ENCODE peak calls at places on chromosomes 11 and 22, in five cellular contexts. V, A, Y, O and L are unnamed samples.
A peak's percentile ranks its signal among the peaks of the same experiment; 100 is the strongest.

GRCh38 chr11:126433989-126434949 is 78.8 kb downstream of the ST3GAL4 start:
- DNase-seq in V (no peak), A (no peak), Y (no peak), O (no peak), L (no peak)

GRCh38 chr11:134701564-134702165 is 289.6 kb upstream of the B3GAT1 start:
- DNase-seq in V (no peak), A (no peak), Y (no peak), O (no peak), L (no peak)

GRCh38 chr11:7965386-7965785 is at the start of gene NLRP10:
- DNase-seq in V (no peak), A (peak; percentile 94), Y (no peak), O (no peak), L (no peak)

GRCh38 chr22:50610581-50610980 is 10.0 kb downstream of the MAPK8IP2 start:
- DNase-seq in V (no peak), A (no peak), Y (no peak), O (no peak), L (no peak)

GRCh38 chr22:24981656-24982055 is 29.1 kb downstream of the KIAA1671 start:
- DNase-seq in V (no peak), A (no peak), Y (no peak), O (no peak), L (no peak)

GRCh38 chr22:32644252-32645100 is 157.0 kb upstream of the TIMP3 start:
- DNase-seq in V (peak; percentile 68), A (peak; percentile 12), Y (peak; percentile 9), O (peak; percentile 54), L (peak; percentile 54)

GRCh38 chr11:104148074-104148473 is 15.9 kb downstream of the PDGFD start:
- DNase-seq in V (no peak), A (peak; percentile 74), Y (no peak), O (no peak), L (no peak)

GRCh38 chr11:61532136-61533038 is 23.8 kb downstream of the LRRC10B start:
- DNase-seq in V (no peak), A (peak; percentile 44), Y (peak; percentile 28), O (no peak), L (peak; percentile 40)

GRCh38 chr11:94521684-94522083 is 9.4 kb downstream of the C11orf97 start:
- DNase-seq in V (no peak), A (peak; percentile 70), Y (no peak), O (no peak), L (no peak)

GRCh38 chr22:17131686-17132085 is 10.5 kb upstream of the TMEM121B start:
- DNase-seq in V (no peak), A (no peak), Y (no peak), O (no peak), L (no peak)

GRCh38 chr11:37451903-37452302 is 853.9 kb upstream of the RAG2 start:
- DNase-seq in V (no peak), A (no peak), Y (no peak), O (no peak), L (no peak)

GRCh38 chr11:62694455-62695167 is 5.3 kb upstream of the LRRN4CL start:
- DNase-seq in V (peak; percentile 93), A (peak; percentile 89), Y (peak; percentile 75), O (peak; percentile 70), L (peak; percentile 81)

GRCh38 chr11:133127746-133128145 is 404.6 kb downstream of the OPCML start:
- DNase-seq in V (no peak), A (no peak), Y (no peak), O (no peak), L (no peak)

GRCh38 chr22:44692662-44693007 is 9.4 kb upstream of the PRR5 start:
- DNase-seq in V (no peak), A (no peak), Y (no peak), O (no peak), L (no peak)

GRCh38 chr22:19066531-19067271 is 55.5 kb downstream of the DGCR2 start:
- DNase-seq in V (peak; percentile 72), A (peak; percentile 89), Y (no peak), O (no peak), L (no peak)

GRCh38 chr11:128342511-128343133 is 244.7 kb downstream of the ETS1 start:
- DNase-seq in V (peak; percentile 76), A (peak; percentile 88), Y (no peak), O (peak; percentile 38), L (peak; percentile 74)

GRCh38 chr22:43511276-43511910 is 99.6 kb downstream of the MPPED1 start:
- DNase-seq in V (no peak), A (no peak), Y (no peak), O (no peak), L (no peak)

GRCh38 chr11:50080256-50080655 is 47.6 kb downstream of the OR4C45 start:
- DNase-seq in V (no peak), A (no peak), Y (no peak), O (no peak), L (no peak)

GRCh38 chr22:20803696-20804324 is 29.9 kb downstream of the SERPIND1 start:
- DNase-seq in V (no peak), A (peak; percentile 47), Y (peak; percentile 18), O (no peak), L (no peak)

GRCh38 chr11:63793163-63793562 is 20.1 kb upstream of the SPINDOC start:
- DNase-seq in V (no peak), A (no peak), Y (no peak), O (no peak), L (no peak)

GRCh38 chr22:27019827-27020226 is 362.4 kb downstream of the MIAT start:
- DNase-seq in V (no peak), A (no peak), Y (no peak), O (no peak), L (no peak)
- H3K27ac ChIP-seq in V (no peak overlapping the region), A (no peak overlapping the region), Y (no peak overlapping the region), O (no peak overlapping the region), L (no peak overlapping the region)

GRCh38 chr11:85423331-85423730 is 203.8 kb downstream of the DLG2 start:
- DNase-seq in V (no peak), A (no peak), Y (no peak), O (no peak), L (no peak)

GRCh38 chr11:85423794-85424193 is 203.3 kb downstream of the DLG2 start:
- DNase-seq in V (no peak), A (no peak), Y (no peak), O (no peak), L (no peak)
- H3K36me3 ChIP-seq in V (no peaks in the 10 kb centered on the region), A (no peaks in the 10 kb centered on the region), Y (no peaks in the 10 kb centered on the region), O (no peaks in the 10 kb centered on the region), L (no peaks in the 10 kb centered on the region)

DNA sequence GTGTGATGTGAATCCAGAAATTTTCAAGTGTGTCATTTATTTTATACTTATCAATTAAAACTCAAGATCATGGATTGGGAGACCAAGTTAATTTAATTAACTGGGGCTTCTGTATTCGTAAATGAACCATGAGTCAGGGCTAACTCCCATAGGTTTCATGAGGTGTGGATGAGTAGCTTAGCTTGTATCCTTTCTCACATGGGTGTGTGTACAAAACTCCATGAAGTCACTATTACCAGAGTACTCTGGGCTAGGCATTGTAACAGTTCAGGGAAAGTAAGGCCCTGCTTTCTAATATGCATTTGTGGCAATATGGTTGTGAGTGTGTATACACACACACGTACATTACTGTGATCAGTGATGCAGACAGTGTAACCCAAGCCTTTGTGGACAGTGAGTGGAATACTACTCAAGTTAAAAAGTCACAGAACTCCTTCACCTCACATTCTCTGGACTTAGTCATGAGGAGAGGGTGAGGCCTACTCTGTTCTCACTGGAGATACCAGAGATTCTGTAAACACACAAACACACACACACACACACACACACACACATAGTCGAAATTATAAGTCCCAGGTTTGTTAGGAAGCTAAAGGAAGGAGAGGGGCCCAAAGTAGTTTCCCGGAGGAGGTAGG is 3.5 kb downstream of the CNTF start:
- DNase-seq in V (no peak), A (peak; percentile 52), Y (no peak), O (no peak), L (no peak)
- H3K4me1 ChIP-seq in V (peaks cover 19% of the 10 kb centered on the region), A (peaks cover 65% of the 10 kb centered on the region), Y (peaks cover 4% of the 10 kb centered on the region), O (peaks cover 42% of the 10 kb centered on the region), L (peaks cover 17% of the 10 kb centered on the region)

DNA sequence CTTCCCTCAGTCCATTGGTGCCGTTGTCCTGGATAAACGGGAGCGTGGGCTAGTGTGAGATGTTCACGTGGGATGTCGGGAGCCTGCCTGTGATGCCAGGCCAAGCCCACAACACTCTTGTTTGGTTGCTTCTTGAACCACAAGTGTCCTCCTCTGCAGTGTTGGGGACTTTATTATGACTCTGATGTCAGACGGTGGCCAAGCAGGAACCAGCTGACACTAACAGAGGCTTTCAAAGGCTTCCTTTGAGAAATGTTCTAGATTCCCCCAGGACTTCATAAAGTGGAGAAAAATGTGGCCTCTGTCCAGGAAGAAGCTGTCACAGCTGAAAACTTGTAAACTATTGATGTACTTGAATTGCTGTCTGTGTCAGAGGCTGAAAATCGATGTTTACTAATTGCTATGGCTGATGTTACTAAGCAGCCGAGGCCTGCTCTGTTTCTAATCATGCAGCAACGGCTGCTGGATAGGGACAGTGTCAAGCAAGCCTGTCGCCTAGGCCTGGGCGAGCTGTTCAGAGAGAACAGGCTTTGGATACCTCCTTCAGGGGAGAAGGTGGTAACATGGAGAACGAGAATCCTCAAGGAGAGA is 131.7 kb downstream of the TBC1D22A start:
- DNase-seq in V (no peak), A (peak; percentile 40), Y (no peak), O (no peak), L (no peak)
- H3K27ac ChIP-seq in V (no peak overlapping the region), A (no peak overlapping the region), Y (no peak overlapping the region), O (peak overlapping the region; percentile 65), L (no peak overlapping the region)

GRCh38 chr11:120473486-120473885 is 38.1 kb upstream of the GRIK4 start:
- DNase-seq in V (no peak), A (no peak), Y (no peak), O (no peak), L (no peak)
- H3K36me3 ChIP-seq in V (peaks cover 100% of the 10 kb centered on the region), A (peaks cover 60% of the 10 kb centered on the region), Y (peaks cover 21% of the 10 kb centered on the region), O (peaks cover 99% of the 10 kb centered on the region), L (peaks cover 8% of the 10 kb centered on the region)

DNA sequence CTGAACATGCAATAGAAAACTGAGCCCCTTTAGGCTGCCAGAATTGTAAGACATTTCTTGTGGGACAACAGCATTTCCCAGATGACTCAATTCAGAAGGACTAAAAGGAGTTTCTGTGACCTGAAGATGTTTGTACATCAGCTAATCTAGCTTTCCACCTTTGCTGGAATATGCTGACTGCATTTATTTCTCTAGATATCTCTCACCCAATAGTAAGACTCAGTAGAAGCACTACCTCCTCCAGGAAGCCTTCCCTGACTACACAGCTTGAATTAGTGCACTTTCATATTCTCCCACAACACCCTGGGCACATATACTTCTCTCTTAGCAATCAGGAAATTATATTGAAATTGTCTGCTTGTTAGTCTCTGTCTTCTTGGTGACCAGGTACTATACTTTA is 98.1 kb upstream of the BLID start:
- DNase-seq in V (no peak), A (no peak), Y (no peak), O (no peak), L (no peak)
- H3K4me1 ChIP-seq in V (peaks cover 25% of the 10 kb centered on the region), A (peaks cover 47% of the 10 kb centered on the region), Y (no peaks in the 10 kb centered on the region), O (peaks cover 34% of the 10 kb centered on the region), L (peaks cover 5% of the 10 kb centered on the region)

DNA sequence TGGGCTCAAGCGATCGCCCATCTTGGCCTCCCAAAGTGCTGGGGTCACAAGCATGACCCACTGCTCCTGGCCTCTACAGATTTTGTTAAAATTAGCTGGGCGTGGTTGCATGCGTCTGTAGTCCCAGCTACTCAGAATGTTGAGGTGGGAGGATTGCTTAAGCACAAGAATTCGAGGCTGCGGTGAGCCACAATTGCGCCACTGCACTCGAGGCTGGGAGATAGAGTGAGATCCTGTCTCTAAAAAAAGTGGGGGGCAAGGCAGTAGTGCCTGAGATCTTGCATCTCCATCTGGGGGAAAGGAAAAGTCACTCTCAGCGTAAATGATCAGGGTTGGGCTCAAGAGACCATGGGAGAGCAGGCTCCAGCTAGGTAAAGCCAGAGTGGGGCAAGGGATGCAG is 10.5 kb upstream of the DGKZ start:
- DNase-seq in V (no peak), A (peak; percentile 68), Y (no peak), O (no peak), L (no peak)
- H3K27ac ChIP-seq in V (no peak overlapping the region), A (no peak overlapping the region), Y (no peak overlapping the region), O (no peak overlapping the region), L (no peak overlapping the region)